ENCODE peak calls at places on chromosome 22, in seven cellular contexts. One of them, this sample, is unnamed.

GRCh38 chr22:23106906-23107367 is 34.9 kb downstream of the RSPH14 start:
- DNase-seq in nephron progenitor cell: no peak
- DNase-seq in mucosa of descending colon: no peak
- DNase-seq in activated T-cell treated with anti-CD3 and anti-CD28 coated beads for 1 hour: no peak
- DNase-seq in Right ventricle myocardium inferior: no peak
- DNase-seq in esophagus muscularis mucosa: no peak
- DNase-seq in GM23248: no peak
- DNase-seq in this sample: no peak

GRCh38 chr22:48950151-48950915 is 877.3 kb downstream of the BRD1 start:
- DNase-seq in nephron progenitor cell: peak
- DNase-seq in mucosa of descending colon: no peak
- DNase-seq in activated T-cell treated with anti-CD3 and anti-CD28 coated beads for 1 hour: no peak
- DNase-seq in Right ventricle myocardium inferior: no peak
- DNase-seq in esophagus muscularis mucosa: peak
- DNase-seq in GM23248: no peak
- DNase-seq in this sample: no peak

GRCh38 chr22:45455621-45456020 is 42.1 kb downstream of the RIBC2 start:
- DNase-seq in nephron progenitor cell: no peak
- DNase-seq in mucosa of descending colon: no peak
- DNase-seq in activated T-cell treated with anti-CD3 and anti-CD28 coated beads for 1 hour: no peak
- DNase-seq in Right ventricle myocardium inferior: no peak
- DNase-seq in esophagus muscularis mucosa: no peak
- DNase-seq in GM23248: no peak
- DNase-seq in this sample: no peak

GRCh38 chr22:30313527-30314385 is 13.0 kb downstream of the TBC1D10A start:
- DNase-seq in nephron progenitor cell: no peak
- DNase-seq in mucosa of descending colon: no peak
- DNase-seq in activated T-cell treated with anti-CD3 and anti-CD28 coated beads for 1 hour: no peak
- DNase-seq in Right ventricle myocardium inferior: no peak
- DNase-seq in esophagus muscularis mucosa: no peak
- DNase-seq in GM23248: no peak
- DNase-seq in this sample: no peak

GRCh38 chr22:43060213-43060612 is 29.0 kb downstream of the TTLL1 start:
- DNase-seq in nephron progenitor cell: peak
- DNase-seq in mucosa of descending colon: peak
- DNase-seq in activated T-cell treated with anti-CD3 and anti-CD28 coated beads for 1 hour: peak
- DNase-seq in Right ventricle myocardium inferior: no peak
- DNase-seq in esophagus muscularis mucosa: no peak
- DNase-seq in GM23248: peak
- DNase-seq in this sample: peak

GRCh38 chr22:23789638-23790037 is 2.9 kb downstream of the SMARCB1 start:
- DNase-seq in nephron progenitor cell: no peak
- DNase-seq in mucosa of descending colon: peak
- DNase-seq in activated T-cell treated with anti-CD3 and anti-CD28 coated beads for 1 hour: no peak
- DNase-seq in Right ventricle myocardium inferior: no peak
- DNase-seq in esophagus muscularis mucosa: no peak
- DNase-seq in GM23248: no peak
- DNase-seq in this sample: no peak

GRCh38 chr22:17234144-17234623 is 14.9 kb upstream of the ADA2 start:
- DNase-seq in nephron progenitor cell: peak
- DNase-seq in mucosa of descending colon: no peak
- DNase-seq in activated T-cell treated with anti-CD3 and anti-CD28 coated beads for 1 hour: no peak
- DNase-seq in Right ventricle myocardium inferior: no peak
- DNase-seq in esophagus muscularis mucosa: no peak
- DNase-seq in GM23248: peak
- DNase-seq in this sample: peak

GRCh38 chr22:22073769-22074561 is 91.4 kb upstream of the TOP3B start:
- DNase-seq in nephron progenitor cell: no peak
- DNase-seq in mucosa of descending colon: no peak
- DNase-seq in activated T-cell treated with anti-CD3 and anti-CD28 coated beads for 1 hour: no peak
- DNase-seq in Right ventricle myocardium inferior: no peak
- DNase-seq in esophagus muscularis mucosa: no peak
- DNase-seq in GM23248: no peak
- DNase-seq in this sample: no peak

GRCh38 chr22:42472671-42473070 is 40.5 kb upstream of the NFAM1 start:
- DNase-seq in nephron progenitor cell: no peak
- DNase-seq in mucosa of descending colon: no peak
- DNase-seq in activated T-cell treated with anti-CD3 and anti-CD28 coated beads for 1 hour: no peak
- DNase-seq in Right ventricle myocardium inferior: no peak
- DNase-seq in esophagus muscularis mucosa: no peak
- DNase-seq in GM23248: no peak
- DNase-seq in this sample: no peak

GRCh38 chr22:17672417-17672991 is 33.9 kb downstream of the BCL2L13 start:
- DNase-seq in nephron progenitor cell: no peak
- DNase-seq in mucosa of descending colon: no peak
- DNase-seq in activated T-cell treated with anti-CD3 and anti-CD28 coated beads for 1 hour: no peak
- DNase-seq in Right ventricle myocardium inferior: no peak
- DNase-seq in esophagus muscularis mucosa: no peak
- DNase-seq in GM23248: no peak
- DNase-seq in this sample: no peak

GRCh38 chr22:42868751-42869251 is 11.7 kb upstream of the ARFGAP3 start:
- DNase-seq in nephron progenitor cell: no peak
- DNase-seq in mucosa of descending colon: no peak
- DNase-seq in activated T-cell treated with anti-CD3 and anti-CD28 coated beads for 1 hour: no peak
- DNase-seq in Right ventricle myocardium inferior: no peak
- DNase-seq in esophagus muscularis mucosa: no peak
- DNase-seq in GM23248: no peak
- DNase-seq in this sample: no peak

GRCh38 chr22:44648085-44648820 is 53.8 kb upstream of the PRR5 start:
- DNase-seq in nephron progenitor cell: no peak
- DNase-seq in mucosa of descending colon: no peak
- DNase-seq in activated T-cell treated with anti-CD3 and anti-CD28 coated beads for 1 hour: no peak
- DNase-seq in Right ventricle myocardium inferior: no peak
- DNase-seq in esophagus muscularis mucosa: peak
- DNase-seq in GM23248: peak
- DNase-seq in this sample: no peak

GRCh38 chr22:36334081-36334831 is 53.5 kb downstream of the MYH9 start:
- DNase-seq in nephron progenitor cell: no peak
- DNase-seq in mucosa of descending colon: peak
- DNase-seq in activated T-cell treated with anti-CD3 and anti-CD28 coated beads for 1 hour: no peak
- DNase-seq in Right ventricle myocardium inferior: peak
- DNase-seq in esophagus muscularis mucosa: no peak
- DNase-seq in GM23248: no peak
- DNase-seq in this sample: no peak

GRCh38 chr22:26394787-26395186 is 34.3 kb upstream of the ASPHD2 start:
- DNase-seq in nephron progenitor cell: no peak
- DNase-seq in mucosa of descending colon: no peak
- DNase-seq in activated T-cell treated with anti-CD3 and anti-CD28 coated beads for 1 hour: no peak
- DNase-seq in Right ventricle myocardium inferior: no peak
- DNase-seq in esophagus muscularis mucosa: no peak
- DNase-seq in GM23248: no peak
- DNase-seq in this sample: no peak